ENCODE peak calls at places on chromosomes 3 and 15, in ten cellular contexts. H is choroid plexus epithelial cell; B is KBM-7; K is H54; A is nucleus accumbens; G is effector CD4-positive, alpha-beta T cell; Q is stimulated activated CD8-positive, alpha-beta memory T cell treated with anti-CD3 and anti-CD28 coated beads, Interleukin-15, amount 100 ng/mL, for 4 hours; Y is ACHN; C is DMS153; U is activated CD4-positive, CD25-positive, alpha-beta regulatory T cell treated with anti-CD3 and anti-CD28 coated beads, Interleukin-2, amount 50 U/mL, for 16 hours. S is an unnamed sample.

GRCh38 chr15:55475842-55476241 is 32.2 kb downstream of the DNAAF4 start:
- DNase-seq in G (no peak), Q (no peak), U (no peak), Y (no peak), C (no peak), A (no peak), B (peak; percentile 74), H (no peak), K (no peak), S (no peak)

GRCh38 chr15:35738370-35738769 is 192.4 kb upstream of the DPH6 start:
- DNase-seq in B (no peak), C (no peak), G (no peak), Q (no peak), H (peak; percentile 91), A (no peak), Y (peak; percentile 37), K (no peak), U (no peak), S (no peak)

GRCh38 chr15:77538793-77539487 is 93.8 kb downstream of the LINGO1 start:
- DNase-seq in A (no peak), Y (no peak), C (peak; percentile 39), Q (no peak), B (no peak), U (no peak), K (no peak), H (no peak), G (no peak), S (no peak)

GRCh38 chr3:11522953-11523792 is 120.5 kb downstream of the VGLL4 start:
- DNase-seq in H (no peak), B (no peak), U (no peak), C (peak; percentile 14), Q (no peak), A (no peak), Y (no peak), K (no peak), G (no peak), S (no peak)

GRCh38 chr3:5262507-5262906 is 75.0 kb downstream of the EDEM1 start:
- DNase-seq in Q (no peak), G (no peak), A (no peak), C (no peak), B (no peak), Y (no peak), U (no peak), K (no peak), H (no peak), S (no peak)

GRCh38 chr3:138070006-138070405 is 45.4 kb downstream of the DZIP1L start:
- DNase-seq in C (no peak), U (no peak), Q (no peak), Y (no peak), A (no peak), G (no peak), B (no peak), K (no peak), H (no peak), S (no peak)

GRCh38 chr3:141421639-141422319 is 53.5 kb downstream of the ZBTB38 start:
- DNase-seq in B (no peak), K (no peak), G (no peak), A (no peak), Y (no peak), U (no peak), C (no peak), H (peak; percentile 70), Q (no peak), S (no peak)

GRCh38 chr3:102105113-102105642 is 255.9 kb downstream of the NFKBIZ start:
- DNase-seq in U (no peak), Q (no peak), Y (no peak), G (no peak), A (no peak), K (no peak), H (no peak), C (no peak), B (no peak), S (no peak)

GRCh38 chr15:67070150-67070549 is 4.7 kb downstream of the SMAD3 start:
- DNase-seq in Q (no peak), C (no peak), B (no peak), K (no peak), G (no peak), U (no peak), A (no peak), Y (no peak), H (no peak), S (no peak)

GRCh38 chr3:196322-197153 is at the start of gene CHL1:
- DNase-seq in Y (no peak), G (no peak), K (no peak), A (peak; percentile 65), U (no peak), B (no peak), Q (no peak), C (no peak), H (no peak), S (no peak)

GRCh38 chr3:126103121-126104027 is 19.4 kb upstream of the SLC41A3 start:
- DNase-seq in H (no peak), U (no peak), G (no peak), B (no peak), C (no peak), Y (no peak), K (no peak), Q (no peak), A (no peak), S (peak; percentile 82)

GRCh38 chr15:60905587-60905986 is 323.5 kb downstream of the RORA start:
- DNase-seq in C (no peak), B (no peak), K (no peak), H (no peak), Y (no peak), Q (peak; percentile 1), A (no peak), U (no peak), G (peak; percentile 3), S (no peak)

GRCh38 chr3:126961791-126962461 is 21.0 kb upstream of the PLXNA1 start:
- DNase-seq in G (no peak), K (no peak), Q (no peak), Y (no peak), B (no peak), A (no peak), C (no peak), H (no peak), U (no peak), S (no peak)

GRCh38 chr3:151308089-151308488 is 8.5 kb downstream of the GPR87 start:
- DNase-seq in A (no peak), H (no peak), Y (no peak), B (no peak), K (no peak), U (no peak), G (no peak), C (no peak), Q (no peak), S (no peak)

GRCh38 chr3:188578579-188579363 is 424.8 kb downstream of the LPP start:
- DNase-seq in H (peak; percentile 72), B (no peak), A (peak; percentile 2), C (no peak), U (no peak), Y (peak; percentile 40), G (no peak), Q (no peak), K (no peak), S (peak; percentile 83)

GRCh38 chr3:10474847-10475246 is 30.5 kb downstream of the ATP2B2 start:
- DNase-seq in K (no peak), B (no peak), G (no peak), A (no peak), Q (no peak), C (no peak), Y (no peak), H (no peak), U (no peak), S (no peak)

GRCh38 chr3:66463054-66463631 is 37.7 kb downstream of the LRIG1 start:
- DNase-seq in Q (no peak), A (no peak), C (no peak), U (no peak), B (no peak), G (no peak), Y (no peak), K (no peak), H (no peak), S (no peak)

GRCh38 chr3:186953011-186953487 is 22.7 kb downstream of the ST6GAL1 start:
- DNase-seq in K (peak; percentile 30), Y (no peak), U (no peak), C (no peak), H (peak; percentile 69), G (no peak), Q (no peak), A (no peak), B (peak; percentile 88), S (no peak)

GRCh38 chr3:13776253-13777050 is 103.4 kb downstream of the WNT7A start:
- DNase-seq in A (no peak), B (no peak), U (no peak), K (no peak), G (no peak), C (no peak), H (no peak), Q (no peak), Y (no peak), S (no peak)

GRCh38 chr15:73026496-73027054 is 25.7 kb upstream of the NEO1 start:
- DNase-seq in G (no peak), C (no peak), H (no peak), U (no peak), Q (no peak), B (no peak), K (no peak), A (no peak), Y (no peak), S (no peak)

GRCh38 chr3:4355401-4356224 is 52.4 kb downstream of the SETMAR start:
- DNase-seq in A (peak; percentile 7), B (no peak), H (no peak), G (no peak), K (no peak), Q (no peak), Y (no peak), U (no peak), C (no peak), S (no peak)

GRCh38 chr15:82231842-82232241 is 30.7 kb downstream of the EFL1 start:
- DNase-seq in Q (no peak), Y (no peak), A (no peak), C (no peak), H (no peak), B (no peak), K (no peak), G (no peak), U (no peak), S (no peak)

GRCh38 chr3:169847896-169848295 is 21.8 kb downstream of the LRRC31 start:
- DNase-seq in H (no peak), Q (no peak), B (no peak), A (no peak), Y (no peak), G (no peak), K (no peak), C (peak; percentile 88), U (no peak), S (no peak)

GRCh38 chr3:183274609-183275008 is 21.6 kb downstream of the B3GNT5 start:
- DNase-seq in Y (no peak), C (no peak), G (no peak), A (no peak), H (no peak), B (no peak), Q (no peak), U (no peak), K (no peak), S (no peak)

GRCh38 chr3:66393486-66394260 is 107.1 kb downstream of the LRIG1 start:
- DNase-seq in K (no peak), U (peak; percentile 26), A (no peak), C (peak; percentile 17), Q (peak; percentile 7), H (peak; percentile 80), B (no peak), G (peak; percentile 43), Y (no peak), S (no peak)

GRCh38 chr3:143188881-143189280 is 69.3 kb downstream of the CHST2 start:
- DNase-seq in K (no peak), B (no peak), H (no peak), U (no peak), Y (no peak), G (no peak), Q (no peak), C (no peak), A (no peak), S (no peak)

S was measured in osteocyte.